ENCODE peak calls at places on chromosomes 13 and 19, in four cellular contexts. N is H1, J is K562, E is HepG2. M is an unnamed sample.

GRCh38 chr13:52162279-52163101 is 3.1 kb upstream of the NEK3 start:
- DNase-seq in E (peak; percentile 97), J (peak; percentile 11), N (no peak), M (peak; percentile 94)

GRCh38 chr13:75485286-75486062 is 3.5 kb upstream of the TBC1D4 start:
- DNase-seq in E (peak; percentile 81), N (no peak), J (no peak), M (no peak)

GRCh38 chr13:91135376-91135775 is 212.1 kb upstream of the MIR17HG start:
- DNase-seq in N (no peak), J (no peak), E (no peak), M (no peak)

GRCh38 chr19:46710687-46711086 is 6.2 kb downstream of the PRKD2 start:
- DNase-seq in E (no peak), J (peak; percentile 41), N (peak; percentile 80), M (no peak)

GRCh38 chr13:101289764-101290163 is 126.5 kb downstream of the NALCN start:
- DNase-seq in N (peak; percentile 2), J (no peak), E (no peak), M (peak; percentile 16)

GRCh38 chr13:76709851-76710250 is 176.4 kb downstream of the KCTD12 start:
- DNase-seq in E (no peak), N (no peak), J (no peak), M (no peak)

GRCh38 chr19:4909172-4909896 is at the start of gene UHRF1:
- DNase-seq in N (no peak), E (peak; percentile 58), J (peak; percentile 86), M (no peak)

GRCh38 chr13:42007844-42008243 is 40.6 kb upstream of the DGKH start:
- DNase-seq in J (no peak), N (no peak), E (no peak), M (no peak)

GRCh38 chr13:62510906-62511655 is 1095.4 kb upstream of the PCDH20 start:
- DNase-seq in E (no peak), N (peak; percentile 21), J (no peak), M (no peak)

GRCh38 chr13:34657716-34658115 is 284.4 kb upstream of the NBEA start:
- DNase-seq in J (no peak), E (no peak), N (no peak), M (no peak)

GRCh38 chr19:32563761-32564160 is 17.2 kb upstream of the PDCD5 start:
- DNase-seq in N (no peak), E (no peak), J (no peak), M (no peak)

GRCh38 chr19:40191836-40192646 is 815 bp downstream of the MAP3K10 start:
- DNase-seq in E (no peak), J (peak; percentile 68), N (no peak), M (peak; percentile 23)

GRCh38 chr19:1574354-1574753 is 6.2 kb upstream of the MEX3D start:
- DNase-seq in N (no peak), E (no peak), J (no peak), M (no peak)

GRCh38 chr13:45511310-45512147 is 46.8 kb downstream of the COG3 start:
- DNase-seq in N (no peak), J (peak; percentile 67), E (peak; percentile 72), M (peak; percentile 83)

GRCh38 chr13:34257980-34258379 is 440.0 kb downstream of the RFC3 start:
- DNase-seq in N (no peak), E (no peak), J (no peak), M (no peak)

GRCh38 chr19:46270521-46271256 is 26.2 kb upstream of the HIF3A start:
- DNase-seq in J (no peak), E (no peak), N (no peak), M (no peak)

GRCh38 chr13:100954430-100955361 is 280.1 kb upstream of the TMTC4 start:
- DNase-seq in J (no peak), N (no peak), E (no peak), M (no peak)

GRCh38 chr13:108609353-108609752 is 20.1 kb upstream of the MYO16 start:
- DNase-seq in J (peak; percentile 18), N (no peak), E (no peak), M (no peak)

GRCh38 chr13:45249662-45250061 is 48.8 kb upstream of the KCTD4 start:
- DNase-seq in E (no peak), N (no peak), J (no peak), M (no peak)

GRCh38 chr19:33085570-33086128 is 4.7 kb downstream of the GPATCH1 start:
- DNase-seq in E (no peak), N (no peak), J (no peak), M (no peak)

GRCh38 chr13:83531022-83531421 is 351.3 kb downstream of the SLITRK1 start:
- DNase-seq in J (no peak), E (no peak), N (no peak), M (no peak)

GRCh38 chr19:801030-801860 is 4.0 kb downstream of the PTBP1 start:
- DNase-seq in N (no peak), J (no peak), E (no peak), M (peak; percentile 44)

GRCh38 chr13:24680258-24680920 is at the start of gene ATP12A:
- DNase-seq in N (no peak), E (no peak), J (no peak), M (no peak)

GRCh38 chr13:26011996-26012688 is 39.7 kb downstream of the SHISA2 start:
- DNase-seq in N (no peak), J (no peak), E (no peak), M (no peak)

GRCh38 chr13:99353836-99354235 is 46.6 kb upstream of the GPR183 start:
- DNase-seq in N (no peak), J (no peak), E (no peak), M (no peak)
- TF ChIP-seq JUN in N (no peak), J (no peak), E (no peak), M (no peak)

DNA sequence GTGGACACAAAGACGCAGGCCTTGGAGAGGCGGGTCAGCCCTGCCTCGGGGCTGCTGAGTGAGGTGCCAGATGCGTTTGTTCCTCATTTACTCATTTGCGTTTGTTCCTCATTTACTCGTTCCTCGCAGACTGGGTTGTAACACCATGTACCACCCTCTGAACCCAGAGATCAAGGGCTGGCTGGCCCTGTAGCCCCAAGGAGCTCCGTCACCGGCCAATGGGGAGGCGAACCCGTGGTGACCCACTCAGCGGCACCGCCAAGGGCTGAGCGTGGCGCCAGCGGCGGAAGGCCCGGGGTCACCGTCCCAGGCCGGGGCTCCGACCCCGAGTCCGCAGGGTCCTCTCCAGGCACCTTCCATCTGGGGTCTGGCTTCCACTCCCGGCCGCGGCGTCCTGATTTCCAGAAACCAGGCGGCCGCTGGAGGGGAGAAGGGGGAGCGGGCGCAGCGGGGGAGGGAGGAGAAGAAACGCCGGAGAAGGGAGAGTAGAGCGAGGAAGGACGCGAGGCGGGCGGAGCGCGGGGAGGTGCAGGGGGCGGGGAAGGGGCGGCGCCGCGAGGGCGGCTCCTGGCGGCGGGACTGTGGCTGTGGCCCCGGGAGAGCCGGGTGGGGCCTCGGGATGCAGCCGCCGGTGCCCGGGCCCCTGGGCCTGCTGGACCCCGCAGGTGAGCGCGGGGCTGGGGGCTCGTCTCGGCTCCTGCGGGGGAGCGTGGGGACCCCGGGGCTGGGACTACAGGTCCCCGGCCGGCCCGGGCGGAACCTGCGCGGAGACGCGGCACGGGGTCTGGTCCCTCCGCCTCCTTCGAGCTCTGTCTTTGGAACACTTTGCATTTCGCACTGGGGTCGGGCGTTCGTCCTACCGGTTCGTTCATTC is at the start of gene TMEM255B:
- DNase-seq in J (peak; percentile 72), E (no peak), N (no peak), M (peak; percentile 81)
- TF ChIP-seq POLR2AphosphoS5 in J (no peak), E (no peak), N (no peak), M (peak; percentile 89)

GRCh38 chr19:15317392-15318011 is 14.8 kb downstream of the BRD4 start:
- DNase-seq in E (peak; percentile 66), J (no peak), N (no peak), M (no peak)

GRCh38 chr19:15318241-15318691 is 14.1 kb downstream of the BRD4 start:
- DNase-seq in N (no peak), E (no peak), J (no peak), M (no peak)

GRCh38 chr19:15316498-15316897 is 15.8 kb downstream of the BRD4 start:
- DNase-seq in J (no peak), E (no peak), N (no peak), M (no peak)

GRCh38 chr19:15315101-15315500 is 17.2 kb downstream of the BRD4 start:
- DNase-seq in J (no peak), E (no peak), N (no peak), M (no peak)

DNA sequence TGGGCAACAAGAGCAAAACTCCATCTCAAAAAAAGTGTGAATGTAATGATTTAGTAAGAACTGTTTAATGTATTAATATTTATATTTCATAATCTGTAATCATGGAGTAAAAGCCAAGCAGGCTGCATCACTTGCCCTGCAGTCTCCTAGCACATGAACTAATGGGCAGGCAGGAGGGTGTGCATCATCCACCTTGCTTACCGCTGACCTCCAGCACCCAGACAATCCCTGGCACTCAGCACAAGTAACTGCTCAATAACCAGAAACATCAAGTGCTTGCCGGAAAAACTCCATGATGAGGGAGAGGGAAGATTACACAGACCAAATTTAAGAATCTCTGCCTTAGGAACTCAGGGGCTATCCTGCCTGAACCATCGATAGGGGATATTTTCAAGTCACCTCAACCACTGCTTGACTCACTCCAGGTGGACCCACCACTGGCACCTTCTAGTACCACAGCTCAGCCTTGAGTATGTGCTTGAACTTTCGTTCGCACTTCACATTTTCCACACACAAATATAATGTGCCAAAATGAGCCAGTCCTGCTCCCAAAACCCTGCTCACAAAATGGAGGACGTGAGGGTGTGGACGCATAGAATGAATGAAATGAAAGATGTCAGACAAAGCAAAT is 18.6 kb downstream of the BRD4 start:
- DNase-seq in J (no peak), E (no peak), N (no peak), M (no peak)
- H3K4me1 ChIP-seq in J (peaks cover 6% of the 10 kb centered on the region), E (peaks cover 84% of the 10 kb centered on the region), N (peaks cover 10% of the 10 kb centered on the region), M (peaks cover 2% of the 10 kb centered on the region)

GRCh38 chr19:51798127-51798526 is 3.2 kb downstream of the FPR3 start:
- DNase-seq in E (no peak), J (no peak), N (no peak), M (no peak)

GRCh38 chr19:51798958-51799310 is 4.0 kb downstream of the FPR3 start:
- DNase-seq in N (no peak), E (no peak), J (no peak), M (no peak)

GRCh38 chr19:51800849-51801244 is 5.9 kb downstream of the FPR3 start:
- DNase-seq in N (no peak), J (peak; percentile 73), E (no peak), M (no peak)

GRCh38 chr19:51799311-51799997 is 4.5 kb downstream of the FPR3 start:
- DNase-seq in J (peak; percentile 88), E (peak; percentile 35), N (no peak), M (peak; percentile 67)

DNA sequence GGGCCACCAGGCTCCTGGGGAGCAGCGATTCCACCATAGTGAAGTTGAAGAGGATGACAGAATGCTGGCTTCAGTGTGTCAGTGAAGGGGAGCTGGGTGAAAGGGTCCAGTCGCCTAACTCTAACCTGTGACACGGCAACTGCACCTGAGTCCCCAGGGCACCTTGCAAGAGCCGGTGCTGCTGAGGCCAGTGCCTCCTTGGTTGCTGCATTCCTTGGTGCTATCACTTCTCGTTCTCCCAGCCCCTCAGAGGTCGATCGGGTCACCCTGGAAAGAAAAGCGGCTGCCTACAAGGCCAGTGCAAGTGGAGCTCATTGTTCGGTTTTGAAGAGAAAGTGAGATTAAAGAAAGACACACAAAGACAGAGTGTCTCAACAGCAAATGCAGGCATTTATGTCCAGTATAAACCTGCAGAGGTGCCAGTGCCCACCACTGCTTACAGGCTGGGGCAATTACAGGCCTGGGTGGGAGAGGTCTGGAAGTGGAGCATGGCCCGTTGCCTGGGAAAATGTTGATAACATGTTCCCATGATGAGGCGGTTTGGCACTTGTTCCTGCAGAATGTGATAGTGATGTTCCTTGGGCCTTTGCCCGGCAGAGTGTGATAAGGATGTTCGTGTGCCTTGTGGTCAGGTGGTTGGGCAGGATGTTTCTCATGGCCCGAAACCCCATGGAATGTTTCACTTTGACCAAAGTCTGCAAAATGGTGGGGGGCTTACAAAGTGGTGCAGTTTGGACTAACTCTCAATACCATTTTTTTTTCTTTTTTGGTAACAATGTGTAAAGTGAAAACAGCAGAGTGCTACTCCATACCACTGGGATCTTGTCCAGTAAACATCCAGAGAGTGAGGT is 5.3 kb downstream of the FPR3 start:
- DNase-seq in E (peak; percentile 12), N (no peak), J (peak; percentile 95), M (no peak)
- TF ChIP-seq JUN in E (no peak), N (no peak), J (no peak), M (no peak)

GRCh38 chr19:29941828-29942403 is at the start of gene URI1:
- DNase-seq in E (peak; percentile 67), J (peak; percentile 92), N (peak; percentile 36), M (peak; percentile 80)
- TF ChIP-seq POLR2AphosphoS5 in E (peak; percentile 83), J (peak; percentile 61), N (peak; percentile 50), M (peak; percentile 69)

M was measured in endothelial cell of umbilical vein.